ENCODE peak calls at places on chromosomes 16 and 17, in six cellular contexts. P is stimulated activated CD4-positive, alpha-beta T cell treated with anti-CD3 and anti-CD28 coated beads, Interleukin-15, amount 100 ng/mL, for 48 hours; W is neural crest cell; R is NCI-H1930; J is stimulated activated CD8-positive, alpha-beta memory T cell treated with anti-CD3 and anti-CD28 coated beads, Interleukin-7, amount 100 ng/mL, for 48 hours; Z is NCI-H1436. F is an unnamed sample.

GRCh38 chr16:88593489-88593888 is 23.3 kb downstream of the ZC3H18 start:
- DNase-seq in R (no peak), P (no peak), J (no peak), Z (no peak), W (no peak), F (no peak)

GRCh38 chr16:1194665-1195392 is 30.2 kb downstream of the TPSG1 start:
- DNase-seq in J (no peak), Z (no peak), W (peak), P (no peak), R (peak), F (no peak)

GRCh38 chr16:86778108-86778745 is 199.9 kb downstream of the FOXL1 start:
- DNase-seq in R (no peak), J (no peak), P (no peak), Z (no peak), W (no peak), F (no peak)

GRCh38 chr17:34420254-34420766 is 57.3 kb upstream of the CCL1 start:
- DNase-seq in R (peak), W (peak), Z (peak), P (peak), J (peak), F (no peak)

GRCh38 chr16:75506107-75506506 is 10.9 kb upstream of the CHST6 start:
- DNase-seq in P (no peak), W (no peak), J (no peak), R (no peak), Z (no peak), F (no peak)

GRCh38 chr17:7706631-7707354 is 1.8 kb downstream of the EFNB3 start:
- DNase-seq in J (no peak), Z (no peak), R (no peak), P (no peak), W (no peak), F (no peak)

GRCh38 chr17:31740611-31741082 is 118.4 kb downstream of the COPRS start:
- DNase-seq in R (no peak), J (no peak), W (no peak), Z (no peak), P (no peak), F (no peak)

GRCh38 chr17:3695129-3695722 is 729 bp downstream of the P2RX5 start:
- DNase-seq in Z (no peak), R (no peak), W (no peak), P (no peak), J (no peak), F (no peak)

GRCh38 chr17:82497483-82498405 is 21.8 kb upstream of the FOXK2 start:
- DNase-seq in P (no peak), Z (no peak), J (no peak), R (peak), W (peak), F (peak)

GRCh38 chr17:46727572-46728348 is 90.7 kb downstream of the WNT3 start:
- DNase-seq in J (no peak), Z (no peak), W (no peak), R (no peak), P (no peak), F (no peak)

GRCh38 chr16:57098188-57098841 is 5.9 kb downstream of the CPNE2 start:
- DNase-seq in J (no peak), Z (peak), W (no peak), R (no peak), P (no peak), F (peak)

GRCh38 chr16:19879241-19879792 is 5.3 kb downstream of the GPRC5B start:
- DNase-seq in P (no peak), Z (peak), J (no peak), R (peak), W (no peak), F (peak)

GRCh38 chr17:39123627-39124026 is 27.8 kb downstream of the PLXDC1 start:
- DNase-seq in J (no peak), Z (no peak), W (no peak), R (no peak), P (no peak), F (no peak)

GRCh38 chr16:54027126-54027922 is 259.3 kb downstream of the IRX3 start:
- DNase-seq in J (no peak), W (no peak), P (no peak), Z (no peak), R (no peak), F (no peak)

GRCh38 chr17:3915642-3916012 is 638 bp downstream of the P2RX1 start:
- DNase-seq in R (no peak), J (no peak), Z (no peak), W (no peak), P (no peak), F (no peak)

GRCh38 chr17:80812362-80813088 is 179.1 kb upstream of the CHMP6 start:
- DNase-seq in Z (no peak), W (no peak), J (no peak), P (no peak), R (no peak), F (no peak)

GRCh38 chr16:67396159-67396774 is 3.0 kb upstream of the TPPP3 start:
- DNase-seq in Z (peak), J (no peak), W (peak), P (no peak), R (peak), F (peak)

GRCh38 chr16:15948532-15949209 is 745 bp upstream of the ABCC1 start:
- DNase-seq in W (no peak), P (no peak), Z (no peak), R (no peak), J (no peak), F (no peak)

GRCh38 chr16:56637814-56638750 is at the start of gene MT1A:
- DNase-seq in J (no peak), Z (no peak), W (no peak), P (no peak), R (peak), F (peak)

GRCh38 chr16:4157376-4157825 is 41.2 kb upstream of the ADCY9 start:
- DNase-seq in R (no peak), W (no peak), Z (no peak), P (no peak), J (no peak), F (no peak)

GRCh38 chr16:17555176-17555575 is 84.4 kb upstream of the XYLT1 start:
- DNase-seq in W (no peak), P (no peak), J (no peak), Z (no peak), R (no peak), F (no peak)

GRCh38 chr16:81531415-81531814 is 86.8 kb downstream of the CMIP start:
- DNase-seq in J (no peak), R (no peak), W (no peak), Z (no peak), P (no peak), F (no peak)

GRCh38 chr17:66387391-66387981 is 85.1 kb downstream of the PRKCA start:
- DNase-seq in W (no peak), R (no peak), P (no peak), J (no peak), Z (no peak), F (no peak)

GRCh38 chr17:47730681-47731080 is 2.4 kb upstream of the TBX21 start:
- DNase-seq in W (no peak), P (no peak), R (no peak), J (no peak), Z (no peak), F (no peak)

GRCh38 chr17:83173180-83173996 is 94.0 kb downstream of the METRNL start:
- DNase-seq in P (no peak), J (no peak), Z (no peak), W (no peak), R (no peak), F (no peak)

GRCh38 chr16:915546-915945 is 55.2 kb downstream of the LMF1 start:
- DNase-seq in P (no peak), R (no peak), Z (no peak), W (no peak), J (no peak), F (no peak)

GRCh38 chr17:14405189-14405588 is 104.3 kb downstream of the HS3ST3B1 start:
- DNase-seq in P (no peak), J (no peak), W (no peak), Z (no peak), R (no peak), F (no peak)

GRCh38 chr16:56700631-56701030 is 18.4 kb downstream of the MT1X start:
- DNase-seq in R (no peak), Z (no peak), J (no peak), P (no peak), W (no peak), F (no peak)

GRCh38 chr16:25264599-25264998 is 7.0 kb upstream of the ZKSCAN2 start:
- DNase-seq in J (no peak), Z (no peak), W (peak), R (no peak), P (no peak), F (no peak)

GRCh38 chr17:807146-808002 is 25.2 kb downstream of the MRM3 start:
- DNase-seq in Z (no peak), P (no peak), W (no peak), J (no peak), R (no peak), F (no peak)

F was measured in NCI-H526.